ENCODE peak calls at places on chromosomes 4 and X, in ten cellular contexts. K is HCT116, R is stomach, M is breast epithelium, Y is prostate gland, O is suprapubic skin, L is H1, X is HepG2, S is GM12878, P is esophagus muscularis mucosa. W is an unnamed sample.

GRCh38 chr4:184165291-184165690 is 52.4 kb downstream of the ENPP6 start:
- DNase-seq in K (no peak), R (no peak), M (no peak), Y (no peak), O (no peak), L (no peak), X (no peak), S (no peak), P (peak), W (no peak)

GRCh38 chrX:131975851-131976250 is 47.3 kb upstream of the STK26 start:
- DNase-seq in K (no peak), R (no peak), M (no peak), Y (no peak), O (no peak), L (no peak), X (no peak), S (no peak), P (no peak), W (no peak)

GRCh38 chrX:73068467-73069364 is 10.6 kb downstream of the PABPC1L2A start:
- DNase-seq in K (no peak), R (no peak), M (no peak), Y (no peak), O (no peak), L (no peak), X (no peak), S (no peak), P (no peak), W (no peak)

GRCh38 chrX:84724576-84724975 is 222.3 kb upstream of the HDX start:
- DNase-seq in K (no peak), R (no peak), M (no peak), Y (no peak), O (no peak), L (no peak), X (no peak), S (no peak), P (no peak), W (no peak)

GRCh38 chrX:13323241-13323640 is 3.4 kb upstream of the ATXN3L start:
- DNase-seq in K (no peak), R (no peak), M (no peak), Y (no peak), O (no peak), L (no peak), X (no peak), S (no peak), P (no peak), W (no peak)

GRCh38 chr4:5033266-5033945 is 14.1 kb upstream of the CYTL1 start:
- DNase-seq in K (no peak), R (no peak), M (no peak), Y (no peak), O (peak), L (no peak), X (no peak), S (no peak), P (no peak), W (no peak)

GRCh38 chr4:95798727-95799126 is 41.2 kb upstream of the PDHA2 start:
- DNase-seq in K (no peak), R (no peak), M (no peak), Y (no peak), O (no peak), L (peak), X (no peak), S (no peak), P (no peak), W (no peak)

GRCh38 chr4:3845094-3845743 is 79.0 kb downstream of the ADRA2C start:
- DNase-seq in K (no peak), R (no peak), M (no peak), Y (no peak), O (no peak), L (no peak), X (no peak), S (no peak), P (no peak), W (no peak)

GRCh38 chr4:152106781-152107321 is 346.0 kb upstream of the GATB start:
- DNase-seq in K (no peak), R (no peak), M (no peak), Y (no peak), O (no peak), L (no peak), X (no peak), S (no peak), P (peak), W (no peak)

GRCh38 chrX:40406330-40406859 is 174.4 kb upstream of the ATP6AP2 start:
- DNase-seq in K (no peak), R (no peak), M (no peak), Y (no peak), O (no peak), L (no peak), X (no peak), S (no peak), P (no peak), W (no peak)

DNA sequence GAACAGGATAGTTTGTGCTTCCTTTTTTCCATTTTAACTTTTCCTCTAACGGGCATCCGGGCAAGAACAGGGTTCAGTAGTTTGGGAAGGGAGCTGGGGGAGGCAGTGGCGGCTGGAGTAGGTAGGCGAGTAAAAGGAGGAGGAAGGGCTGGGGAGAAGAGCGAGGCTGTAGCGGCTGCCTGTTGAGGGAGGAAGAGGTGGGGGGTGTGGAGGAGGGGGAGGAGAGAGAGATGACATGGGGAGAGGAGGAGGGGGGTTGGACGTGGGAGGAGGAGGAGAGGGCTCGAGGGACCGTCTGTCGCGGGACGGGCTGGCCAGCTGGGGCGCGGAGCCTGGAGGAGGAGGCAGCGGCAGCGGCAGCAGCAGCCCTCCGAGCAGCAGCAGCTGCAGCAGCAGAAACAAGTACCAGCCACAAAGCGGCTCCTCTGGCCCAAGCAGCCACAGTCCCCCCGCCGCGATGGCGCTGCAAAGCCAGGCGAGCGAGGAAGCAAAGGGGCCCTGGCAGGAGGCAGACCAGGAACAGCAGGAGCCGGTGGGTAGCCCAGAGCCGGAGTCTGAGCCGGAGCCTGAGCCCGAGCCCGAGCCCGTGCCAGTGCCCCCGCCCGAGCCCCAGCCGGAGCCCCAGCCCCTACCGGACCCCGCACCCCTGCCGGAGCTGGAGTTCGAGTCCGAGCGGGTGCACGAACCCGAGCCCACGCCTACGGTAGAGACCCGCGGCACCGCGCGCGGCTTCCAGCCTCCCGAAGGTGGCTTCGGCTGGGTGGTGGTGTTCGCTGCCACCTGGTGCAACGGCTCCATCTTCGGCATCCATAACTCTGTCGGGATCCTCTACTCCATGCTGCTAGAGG is at the start of gene SLC16A2:
- DNase-seq in K (no peak), R (peak), M (peak), Y (peak), O (peak), L (no peak), X (no peak), S (no peak), P (no peak), W (peak)
- TF ChIP-seq POLR2AphosphoS5 in K (no peak), R (no peak), M (no peak), Y (no peak), O (no peak), L (no peak), X (no peak), S (no peak), P (no peak), W (no peak)

DNA sequence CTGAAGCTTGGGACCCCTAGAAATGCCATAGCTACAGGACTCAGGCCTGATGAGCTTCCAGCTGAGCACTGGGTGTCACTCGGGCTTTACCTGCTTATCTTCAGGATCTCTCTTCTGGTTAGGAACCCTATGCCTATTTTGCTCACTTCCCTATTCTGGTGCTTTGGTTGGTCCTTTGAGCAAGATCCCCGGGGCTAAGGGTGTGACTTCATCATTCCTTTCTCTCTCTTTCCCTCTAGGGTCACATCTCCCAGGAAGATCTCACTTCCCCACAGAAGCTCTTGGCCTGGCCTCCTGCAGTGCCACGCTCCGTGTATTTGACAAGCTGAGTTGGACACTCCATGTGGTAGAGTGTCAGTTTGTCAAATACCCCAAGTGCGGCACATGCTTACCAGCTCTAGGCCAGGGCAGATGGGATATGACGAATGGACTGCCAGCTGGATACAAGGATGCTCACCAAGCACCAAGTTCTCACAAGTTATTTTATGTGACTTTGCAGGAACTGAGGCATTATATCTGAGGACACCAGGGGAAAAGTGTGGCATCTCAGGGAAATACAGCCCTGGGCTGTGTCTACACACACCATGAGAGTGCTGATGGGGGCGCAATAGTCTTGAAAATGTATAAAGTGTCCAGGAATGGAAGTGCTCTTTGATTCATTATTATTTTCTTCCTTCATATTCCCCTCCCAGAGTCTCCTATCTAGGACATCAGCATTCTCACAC is 21.1 kb downstream of the VSIG4 start:
- DNase-seq in K (no peak), R (no peak), M (no peak), Y (no peak), O (no peak), L (no peak), X (no peak), S (no peak), P (no peak), W (no peak)
- TF ChIP-seq POLR2A in K (no peak), R (no peak), M (no peak), Y (no peak), O (no peak), L (no peak), X (no peak), S (no peak), P (no peak), W (no peak)

GRCh38 chr4:142850478-142850877 is 4.4 kb upstream of the INPP4B start:
- DNase-seq in K (peak), R (no peak), M (no peak), Y (no peak), O (no peak), L (no peak), X (no peak), S (no peak), P (no peak), W (no peak)

GRCh38 chr4:142845293-142846070 is 619 bp downstream of the INPP4B start:
- DNase-seq in K (no peak), R (peak), M (no peak), Y (no peak), O (no peak), L (no peak), X (no peak), S (no peak), P (no peak), W (no peak)

GRCh38 chr4:142846729-142847606 is 867 bp upstream of the INPP4B start:
- DNase-seq in K (peak), R (peak), M (peak), Y (peak), O (no peak), L (no peak), X (peak), S (no peak), P (no peak), W (no peak)

GRCh38 chr4:142844782-142845181 is 1.3 kb downstream of the INPP4B start:
- DNase-seq in K (no peak), R (no peak), M (no peak), Y (no peak), O (no peak), L (no peak), X (no peak), S (no peak), P (no peak), W (no peak)

DNA sequence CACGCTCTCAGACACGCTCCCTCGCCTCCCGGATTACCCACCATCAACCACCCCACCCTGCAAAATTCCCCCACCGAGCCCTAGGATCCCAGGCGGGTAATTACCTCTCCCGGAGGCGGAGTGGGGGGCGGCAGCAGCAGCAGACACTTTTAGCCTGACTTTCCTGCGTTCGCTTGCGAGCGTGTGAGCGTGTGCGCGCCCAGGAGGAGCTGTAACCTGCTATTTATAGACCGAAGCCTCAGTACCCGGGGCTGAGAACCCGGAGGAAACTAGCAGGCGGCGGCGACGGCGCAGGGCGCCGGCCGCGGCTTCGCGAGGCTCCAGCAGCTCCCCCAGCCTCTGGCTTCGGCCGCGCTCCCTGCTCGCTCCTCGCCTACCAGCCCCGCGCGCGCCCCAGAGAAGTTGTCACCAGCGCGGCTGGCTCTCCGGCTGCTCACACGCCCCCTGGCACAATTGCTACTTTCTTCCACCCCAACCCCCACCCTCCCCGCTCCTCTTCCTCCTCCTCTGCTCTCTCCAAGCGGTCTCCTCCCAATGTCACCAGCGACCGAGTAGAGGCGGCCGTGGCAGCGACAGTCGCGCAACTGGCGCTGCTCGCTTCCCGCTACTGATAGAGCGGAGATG is at the start of gene INPP4B:
- DNase-seq in K (peak), R (peak), M (peak), Y (peak), O (no peak), L (no peak), X (no peak), S (no peak), P (no peak), W (no peak)
- TF ChIP-seq POLR2AphosphoS5 in K (no peak), R (no peak), M (no peak), Y (no peak), O (no peak), L (no peak), X (no peak), S (no peak), P (peak), W (no peak)

DNA sequence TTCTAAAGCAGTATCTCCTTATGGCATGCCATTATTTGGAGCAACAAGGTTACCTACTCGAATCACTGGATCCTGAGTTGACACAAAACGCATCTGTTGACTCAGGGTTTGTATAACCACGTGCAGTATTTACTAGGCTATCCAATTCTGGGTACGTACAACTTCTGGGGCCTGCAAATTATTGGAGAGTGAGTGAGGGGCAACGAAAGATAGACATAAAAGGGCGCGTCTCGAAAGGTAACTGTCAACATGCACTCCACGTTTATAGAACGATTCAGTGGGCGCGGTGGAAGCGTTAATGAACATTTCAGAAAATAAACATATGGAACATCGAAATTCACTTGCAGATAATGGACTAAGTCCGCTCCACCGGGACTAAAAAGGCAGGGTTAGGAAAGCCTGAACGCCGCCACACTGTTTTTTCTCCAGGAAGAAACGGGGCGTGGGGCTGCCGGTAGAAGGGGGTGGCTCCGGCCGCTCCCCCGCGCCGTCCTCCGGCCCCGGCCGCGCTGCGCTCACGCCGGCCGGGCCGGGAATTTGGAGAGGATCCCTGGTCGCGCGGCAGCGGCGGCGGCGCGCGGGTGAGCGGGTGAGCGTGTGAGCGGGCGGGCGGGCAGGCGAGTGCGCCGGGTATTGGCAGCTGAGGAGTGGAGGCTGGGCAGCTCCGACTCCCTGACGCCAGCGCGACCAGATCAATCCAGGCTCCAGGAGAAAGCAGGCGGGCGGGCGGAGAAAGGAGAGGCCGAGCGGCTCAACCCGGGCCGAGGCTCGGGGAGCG is at the start of gene SMAD1:
- DNase-seq in K (peak), R (peak), M (peak), Y (peak), O (peak), L (no peak), X (peak), S (no peak), P (peak), W (peak)
- TF ChIP-seq POLR2A in K (no peak), R (no peak), M (no peak), Y (peak), O (no peak), L (peak), X (peak), S (peak), P (peak), W (no peak)

W was measured in GM12891.